ENCODE peak calls at places on chromosomes 13 and 19, in seven cellular contexts. C is HFF-Myc; Z is kidney glomerular epithelial cell; P is activated naive CD4-positive, alpha-beta T cell treated with anti-CD3 and anti-CD28 coated beads, Interleukin-2, amount 50 U/mL, for 16 hours; A is D341Med; W is GM04504; O is myocyte. V is an unnamed sample.

GRCh38 chr13:37540228-37540627 is 58.3 kb downstream of the POSTN start:
- DNase-seq in O (peak), W (peak), A (no peak), C (peak), P (no peak), Z (no peak), V (no peak)

GRCh38 chr13:33109801-33110200 is 93.6 kb downstream of the KL start:
- DNase-seq in P (no peak), A (no peak), W (no peak), Z (no peak), O (no peak), C (no peak), V (no peak)

GRCh38 chr13:20119960-20120359 is 40.9 kb downstream of the GJA3 start:
- DNase-seq in O (no peak), W (no peak), C (no peak), Z (no peak), A (no peak), P (no peak), V (no peak)

GRCh38 chr19:16799740-16800139 is 29.5 kb upstream of the SIN3B start:
- DNase-seq in O (no peak), A (no peak), W (no peak), P (no peak), Z (no peak), C (no peak), V (no peak)

GRCh38 chr19:3206216-3206953 is 18.1 kb upstream of the CELF5 start:
- DNase-seq in O (no peak), C (no peak), P (no peak), W (no peak), Z (no peak), A (no peak), V (no peak)

GRCh38 chr13:32278456-32278855 is 36.7 kb downstream of the ZAR1L start:
- DNase-seq in C (no peak), W (peak), Z (peak), A (no peak), P (no peak), O (peak), V (no peak)

GRCh38 chr19:58218899-58219298 is 9.8 kb upstream of the ZNF544 start:
- DNase-seq in W (no peak), Z (no peak), P (no peak), A (no peak), O (no peak), C (no peak), V (peak)

GRCh38 chr19:16078759-16079707 is 2.7 kb downstream of the TPM4 start:
- DNase-seq in O (peak), W (peak), C (peak), P (peak), A (peak), Z (peak), V (peak)

GRCh38 chr19:6501740-6502648 is at the start of gene TUBB4A:
- DNase-seq in C (no peak), O (no peak), A (peak), P (peak), W (no peak), Z (no peak), V (peak)

GRCh38 chr19:41912899-41913475 is 15.3 kb downstream of the ERFL start:
- DNase-seq in Z (no peak), A (peak), W (no peak), O (no peak), C (no peak), P (no peak), V (no peak)

GRCh38 chr13:77919351-77920294 is 992 bp upstream of the EDNRB start:
- DNase-seq in A (peak), Z (no peak), P (no peak), O (peak), W (no peak), C (no peak), V (no peak)

GRCh38 chr19:15595069-15595468 is 19.9 kb upstream of the CYP4F8 start:
- DNase-seq in A (no peak), W (no peak), P (no peak), O (no peak), C (no peak), Z (no peak), V (no peak)

GRCh38 chr13:112869202-112870061 is 99.6 kb upstream of the MCF2L start:
- DNase-seq in O (peak), P (no peak), A (no peak), W (peak), C (peak), Z (no peak), V (peak)

GRCh38 chr13:33677215-33677614 is 140.7 kb upstream of the RFC3 start:
- DNase-seq in O (no peak), W (no peak), C (no peak), Z (no peak), P (no peak), A (no peak), V (no peak)

GRCh38 chr13:79307866-79308298 is 98.2 kb downstream of the RBM26 start:
- DNase-seq in C (peak), O (peak), Z (no peak), P (no peak), A (no peak), W (no peak), V (no peak)

GRCh38 chr13:109369357-109370052 is 416.9 kb downstream of the IRS2 start:
- DNase-seq in Z (no peak), P (no peak), O (no peak), A (no peak), C (no peak), W (no peak), V (no peak)

GRCh38 chr19:11418518-11419506 is at the start of gene RGL3:
- DNase-seq in W (no peak), P (no peak), A (no peak), Z (no peak), C (no peak), O (peak), V (peak)

GRCh38 chr19:49486710-49487276 is 615 bp upstream of the RPL13A start:
- DNase-seq in A (no peak), P (no peak), C (no peak), O (no peak), W (no peak), Z (no peak), V (no peak)

GRCh38 chr13:30125422-30126073 is 181.8 kb downstream of the KATNAL1 start:
- DNase-seq in Z (peak), A (no peak), W (peak), O (no peak), P (no peak), C (peak), V (no peak)

GRCh38 chr19:19146000-19146608 is 7.8 kb upstream of the TMEM161A start:
- DNase-seq in P (peak), C (peak), Z (no peak), O (peak), W (peak), A (peak), V (peak)

GRCh38 chr13:51305558-51305957 is 33.9 kb upstream of the SERPINE3 start:
- DNase-seq in Z (no peak), A (no peak), O (no peak), P (no peak), C (no peak), W (no peak), V (no peak)

GRCh38 chr19:16071072-16071691 is 5.1 kb upstream of the TPM4 start:
- DNase-seq in C (no peak), A (no peak), P (no peak), O (no peak), Z (no peak), W (no peak), V (no peak)